ENCODE peak calls at places on chromosome 5, in six cellular contexts. W is stomach, K is tibial nerve, F is body of pancreas, X is IMR-90, R is ovary. Y is an unnamed sample. For H3K9me3, the result is how much of the 10 kb centered on the place peaks cover.

GRCh38 chr5:147918101-147918500 is 11.8 kb upstream of the C5orf46 start:
- DNase-seq in F (no peak), W (no peak), R (no peak), K (no peak), X (peak), Y (no peak)

GRCh38 chr5:132052520-132052919 is 7.9 kb upstream of the IL3 start:
- DNase-seq in R (no peak), W (no peak), X (no peak), K (no peak), F (no peak), Y (peak)

GRCh38 chr5:149141957-149142851 is 911 bp downstream of the ABLIM3 start:
- DNase-seq in K (peak), R (no peak), X (peak), W (no peak), F (no peak), Y (peak)

GRCh38 chr5:179131321-179131835 is 71.2 kb downstream of the ZNF354C start:
- DNase-seq in X (no peak), W (no peak), K (no peak), F (no peak), R (no peak), Y (no peak)

GRCh38 chr5:35908814-35909213 is 29.6 kb downstream of the CAPSL start:
- DNase-seq in K (no peak), W (no peak), F (no peak), R (no peak), X (no peak), Y (no peak)

GRCh38 chr5:81724108-81724507 is 26.8 kb downstream of the SSBP2 start:
- DNase-seq in F (no peak), X (no peak), R (no peak), K (no peak), W (no peak), Y (no peak)

GRCh38 chr5:9903806-9904205 is 273.7 kb upstream of the TAS2R1 start:
- DNase-seq in X (peak), K (no peak), W (no peak), R (no peak), F (no peak), Y (no peak)

GRCh38 chr5:87113848-87114247 is 153.8 kb upstream of the RASA1 start:
- DNase-seq in K (no peak), R (no peak), X (peak), F (no peak), W (no peak), Y (no peak)

GRCh38 chr5:143480001-143480400 is 76.5 kb upstream of the NR3C1 start:
- DNase-seq in W (no peak), F (no peak), X (no peak), K (no peak), R (no peak), Y (no peak)

GRCh38 chr5:159156426-159156835 is 52.9 kb downstream of the RNF145 start:
- DNase-seq in R (no peak), F (no peak), X (no peak), K (no peak), W (no peak), Y (no peak)

GRCh38 chr5:129065721-129066120 is 28.8 kb upstream of the ISOC1 start:
- DNase-seq in F (no peak), R (no peak), W (no peak), X (no peak), K (no peak), Y (no peak)

GRCh38 chr5:98309785-98310566 is 463.5 kb upstream of the RGMB start:
- DNase-seq in K (no peak), W (no peak), X (peak), F (no peak), R (no peak), Y (no peak)

GRCh38 chr5:117266237-117266725 is 691.7 kb upstream of the SEMA6A start:
- DNase-seq in R (no peak), F (no peak), W (no peak), X (no peak), K (no peak), Y (no peak)

GRCh38 chr5:10149911-10150310 is 99.8 kb downstream of the ATPSCKMT start:
- DNase-seq in W (no peak), F (no peak), X (no peak), K (no peak), R (no peak), Y (no peak)

GRCh38 chr5:113212244-113212920 is 222.4 kb downstream of the TSSK1B start:
- DNase-seq in X (peak), K (no peak), W (no peak), R (peak), F (peak), Y (peak)

GRCh38 chr5:81854485-81854884 is 103.6 kb upstream of the SSBP2 start:
- DNase-seq in W (no peak), X (no peak), K (no peak), F (no peak), R (no peak), Y (no peak)

GRCh38 chr5:58127486-58128220 is 332.2 kb downstream of the PLK2 start:
- DNase-seq in R (peak), F (peak), K (no peak), X (peak), W (peak), Y (no peak)

GRCh38 chr5:126851441-126852103 is 74.6 kb downstream of the LMNB1 start:
- DNase-seq in W (no peak), K (no peak), X (no peak), R (no peak), F (no peak), Y (no peak)

GRCh38 chr5:156879665-156880285 is 29.7 kb downstream of the PPP1R2B start:
- DNase-seq in W (no peak), R (no peak), X (no peak), F (no peak), K (no peak), Y (no peak)

GRCh38 chr5:93092349-93093105 is 488.5 kb downstream of the NR2F1-AS1 start:
- DNase-seq in K (no peak), R (no peak), F (no peak), W (no peak), X (peak), Y (no peak)

GRCh38 chr5:1526151-1526631 is 2.4 kb upstream of the LPCAT1 start:
- DNase-seq in X (no peak), W (peak), R (peak), F (peak), K (peak), Y (peak)

GRCh38 chr5:105259581-105260217 is 1697.1 kb upstream of the NUDT12 start:
- DNase-seq in X (no peak), W (no peak), F (no peak), K (no peak), R (no peak), Y (no peak)

GRCh38 chr5:157371655-157372471 is 88.2 kb upstream of the NIPAL4 start:
- DNase-seq in K (no peak), W (no peak), X (peak), R (no peak), F (no peak), Y (no peak)

GRCh38 chr5:1948111-1948510 is 65.4 kb upstream of the IRX4 start:
- DNase-seq in R (no peak), F (no peak), K (no peak), X (no peak), W (no peak), Y (no peak)

GRCh38 chr5:10747678-10748622 is 13.1 kb downstream of the DAP start:
- DNase-seq in X (no peak), W (no peak), F (peak), R (no peak), K (no peak), Y (no peak)

GRCh38 chr5:56814963-56815656 is at the start of gene MAP3K1:
- DNase-seq in X (peak), W (peak), R (peak), F (peak), K (peak), Y (peak)

GRCh38 chr5:64453405-64453804 is 52.4 kb upstream of the RGS7BP start:
- DNase-seq in X (no peak), R (no peak), F (no peak), W (no peak), K (no peak), Y (no peak)

GRCh38 chr5:79666758-79667157 is 22.9 kb upstream of the CMYA5 start:
- DNase-seq in K (no peak), X (no peak), W (no peak), R (no peak), F (no peak), Y (no peak)

GRCh38 chr5:32545102-32545847 is 40.1 kb upstream of the SUB1 start:
- DNase-seq in R (no peak), X (no peak), K (no peak), F (no peak), W (no peak), Y (no peak)

GRCh38 chr5:166899343-166899742 is 1392.1 kb upstream of the WWC1 start:
- DNase-seq in R (no peak), F (no peak), K (no peak), W (no peak), X (no peak), Y (no peak)

GRCh38 chr5:100616981-100617380 is 81.8 kb downstream of the FAM174A start:
- DNase-seq in W (no peak), F (no peak), X (no peak), R (no peak), K (no peak), Y (no peak)

GRCh38 chr5:64594601-64595518 is 89.0 kb downstream of the RGS7BP start:
- DNase-seq in X (no peak), K (no peak), W (no peak), F (no peak), R (peak), Y (no peak)

GRCh38 chr5:36418172-36418979 is 116.7 kb upstream of the RANBP3L start:
- DNase-seq in W (no peak), K (no peak), R (no peak), F (no peak), X (no peak), Y (no peak)

GRCh38 chr5:41754857-41755256 is 115.4 kb downstream of the OXCT1 start:
- DNase-seq in F (no peak), K (no peak), R (no peak), W (no peak), X (no peak), Y (no peak)

GRCh38 chr5:76716456-76717157 is 681 bp downstream of the F2R start:
- DNase-seq in W (no peak), R (no peak), X (no peak), K (no peak), F (no peak), Y (no peak)

GRCh38 chr5:126056851-126057622 is 366.2 kb upstream of the GRAMD2B start:
- DNase-seq in X (no peak), F (no peak), K (no peak), R (no peak), W (no peak), Y (no peak)

DNA sequence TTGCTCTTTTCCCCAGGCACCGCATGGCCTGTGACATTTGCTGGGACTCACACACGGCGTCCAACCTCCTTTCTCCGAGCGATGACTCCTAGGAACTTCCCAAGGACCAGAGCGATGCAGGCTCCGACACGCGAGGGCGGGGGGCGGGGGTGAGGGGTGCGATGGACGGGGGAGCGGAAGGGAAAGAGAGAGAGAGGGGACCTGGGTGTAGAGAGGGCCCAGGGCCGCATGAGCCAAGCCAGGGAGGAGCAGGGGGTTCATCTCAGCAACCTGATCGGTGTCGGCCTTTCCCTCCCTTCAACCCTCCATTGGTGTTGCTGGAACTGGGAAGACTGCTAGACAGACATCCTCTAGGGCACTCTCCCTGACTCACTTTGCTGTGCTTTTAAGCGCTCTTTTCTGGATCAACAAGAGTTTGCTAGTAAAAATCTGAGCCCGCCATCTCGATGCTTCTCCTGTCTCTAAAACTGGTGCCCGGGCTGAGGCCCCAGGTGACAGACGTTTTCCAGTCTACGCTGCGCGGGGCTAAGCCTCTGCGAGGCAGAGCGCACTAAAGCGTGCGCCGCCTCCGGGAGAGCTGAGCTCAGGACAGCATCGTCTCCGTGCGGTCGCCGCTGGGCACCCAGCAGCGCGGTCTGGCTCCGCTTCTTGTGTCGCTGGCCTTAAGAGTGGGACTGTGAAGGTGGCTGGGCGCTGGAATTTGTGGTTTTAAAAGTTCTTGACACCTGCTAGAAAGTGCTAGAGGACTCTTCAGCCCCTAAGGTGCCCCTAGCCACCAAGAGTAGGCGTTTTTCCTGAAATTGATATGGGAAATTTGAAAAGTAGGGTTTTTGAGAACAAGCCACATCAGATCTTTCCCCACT is 1.0 kb upstream of the TSLP start:
- DNase-seq in R (no peak), W (peak), F (peak), K (no peak), X (no peak), Y (no peak)
- TF ChIP-seq CTCF in R (no peak), W (no peak), F (no peak), K (no peak), X (no peak), Y (no peak)

GRCh38 chr5:172768573-172769323 is 2.2 kb downstream of the DUSP1 start:
- DNase-seq in F (peak), W (peak), K (no peak), R (no peak), X (peak), Y (peak)
- TF ChIP-seq POLR2A in F (peak), W (no peak), K (no peak), R (no peak), X (no peak), Y (peak)

GRCh38 chr5:31068287-31068686 is 125.2 kb upstream of the CDH6 start:
- DNase-seq in W (no peak), F (no peak), X (no peak), K (no peak), R (no peak), Y (no peak)
- H3K9me3 ChIP-seq in W (under half), F (under half), X (under half), K (under half), R (under half), Y (under half)

GRCh38 chr5:17099946-17100345 is 117.5 kb upstream of the BASP1 start:
- DNase-seq in F (no peak), K (no peak), X (no peak), R (no peak), W (no peak), Y (no peak)
- TF ChIP-seq CTCF in F (no peak), K (no peak), X (no peak), R (no peak), W (no peak), Y (no peak)

GRCh38 chr5:138331449-138332368 is at the start of gene CDC25C:
- DNase-seq in X (peak), R (peak), K (peak), F (peak), W (peak), Y (peak)
- TF ChIP-seq POLR2A in X (peak), R (no peak), K (no peak), F (no peak), W (no peak), Y (no peak)

DNA sequence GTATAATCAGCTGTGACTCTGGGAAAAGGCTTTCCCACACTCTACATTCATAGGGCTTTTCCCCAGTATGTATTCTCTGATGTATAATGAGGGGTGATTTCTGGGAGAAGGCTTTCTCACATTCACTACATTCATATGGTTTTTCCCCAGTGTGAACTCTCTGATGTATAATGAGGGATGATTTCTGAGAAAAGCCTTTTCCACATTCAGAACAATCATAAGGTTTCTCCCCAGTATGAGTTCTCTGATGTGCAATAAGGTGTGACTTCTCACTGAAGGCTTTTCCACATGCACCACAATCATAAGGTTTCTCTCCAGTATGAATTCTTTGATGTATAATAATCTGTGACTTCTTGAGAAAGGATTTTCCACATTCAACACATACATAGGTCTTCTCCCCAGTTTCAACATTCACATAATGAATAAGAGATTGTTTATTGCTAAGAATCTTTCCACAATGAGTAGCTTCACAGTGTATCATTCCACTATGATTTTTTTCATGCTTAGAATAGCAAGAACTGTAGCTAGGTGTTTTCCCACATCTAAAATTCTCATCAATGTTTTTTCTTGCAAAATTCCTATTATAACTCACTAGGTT is 26.7 kb upstream of the ZNF300 start:
- DNase-seq in R (no peak), K (no peak), W (no peak), F (no peak), X (no peak), Y (no peak)
- H3K9me3 ChIP-seq in R (under half), K (under half), W (half or more), F (half or more), X (under half), Y (under half)

DNA sequence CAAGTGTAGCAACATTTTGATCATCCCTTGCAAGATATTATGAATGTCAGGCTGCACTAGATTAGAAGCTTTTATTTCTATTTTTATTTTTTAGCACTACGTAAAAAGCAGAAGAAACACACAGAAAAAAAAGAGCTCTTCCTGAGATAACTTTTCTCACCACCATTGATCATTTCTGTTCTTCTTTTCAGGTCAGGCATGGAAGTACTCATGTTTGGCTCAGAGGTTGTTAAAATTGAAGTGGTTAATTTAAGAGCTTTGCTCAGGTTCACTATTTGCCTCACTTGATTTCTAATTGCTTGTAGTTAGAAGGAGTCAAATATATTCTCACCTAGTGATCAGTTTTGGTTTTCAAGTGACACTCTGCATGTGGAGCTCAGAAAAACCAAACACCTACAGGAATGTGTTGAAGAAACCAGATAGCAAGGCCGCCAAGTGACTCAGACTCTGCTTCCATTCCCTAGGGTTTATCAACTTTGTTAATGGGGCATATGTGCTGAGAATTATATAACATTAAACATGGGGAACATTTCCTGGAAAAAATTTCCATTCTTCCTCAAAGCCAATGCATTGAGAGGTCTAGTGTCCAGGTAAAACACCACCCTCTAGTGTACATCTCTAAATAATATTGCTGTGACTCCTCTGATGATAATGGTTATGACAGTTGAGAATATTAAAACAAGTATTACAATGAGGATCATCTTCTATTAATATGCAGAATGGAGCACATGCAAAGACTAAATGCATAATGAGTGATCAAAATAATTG is 679.7 kb downstream of the CETN3 start:
- DNase-seq in F (no peak), W (no peak), R (no peak), K (no peak), X (no peak), Y (no peak)
- TF ChIP-seq CTCF in F (peak), W (no peak), R (no peak), K (no peak), X (no peak), Y (no peak)

GRCh38 chr5:164336906-164337305 is 831.5 kb downstream of the MAT2B start:
- DNase-seq in W (no peak), R (no peak), F (no peak), K (no peak), X (peak), Y (no peak)

GRCh38 chr5:164345173-164345572 is 839.8 kb downstream of the MAT2B start:
- DNase-seq in K (no peak), X (peak), F (peak), W (no peak), R (no peak), Y (no peak)

GRCh38 chr5:164336276-164336675 is 830.9 kb downstream of the MAT2B start:
- DNase-seq in F (no peak), R (no peak), X (no peak), W (no peak), K (no peak), Y (no peak)

GRCh38 chr5:164345853-164346252 is 840.4 kb downstream of the MAT2B start:
- DNase-seq in X (no peak), R (no peak), K (no peak), W (no peak), F (no peak), Y (no peak)

GRCh38 chr5:164341056-164341619 is 835.7 kb downstream of the MAT2B start:
- DNase-seq in F (no peak), K (no peak), R (no peak), X (no peak), W (no peak), Y (no peak)
- TF ChIP-seq POLR2A in F (no peak), K (no peak), R (no peak), X (no peak), W (no peak), Y (no peak)

GRCh38 chr5:180850434-180851078 is 10.5 kb downstream of the ZFP62 start:
- DNase-seq in X (no peak), F (no peak), W (no peak), R (no peak), K (no peak), Y (no peak)
- H3K9me3 ChIP-seq in X (half or more), F (under half), W (under half), R (under half), K (under half), Y (under half)

GRCh38 chr5:130077007-130077406 is 172.7 kb downstream of the CHSY3 start:
- DNase-seq in X (no peak), R (no peak), F (no peak), W (no peak), K (no peak), Y (no peak)
- TF ChIP-seq CTCF in X (no peak), R (no peak), F (no peak), W (no peak), K (no peak), Y (no peak)